ENCODE peak calls at places on chromosome 12, in ten cellular contexts. One of them, this sample, is unnamed.

GRCh38 chr12:76018111-76018510 is 13.5 kb downstream of the PHLDA1 start:
- DNase-seq in GM18507: no peak
- DNase-seq in MCF 10A: peak
- DNase-seq in brain microvascular endothelial cell: peak
- DNase-seq in GM23248: peak
- DNase-seq in T-helper 1 cell: no peak
- DNase-seq in endothelial cell: no peak
- DNase-seq in gastrocnemius medialis: no peak
- DNase-seq in NCI-H1694 treated with DMSO at 0.1 percent for 48 hours: no peak
- DNase-seq in stimulated activated CD4-positive, alpha-beta T cell treated with anti-CD3 and anti-CD28 coated beads, Interleukin-1b, Interleukin-23, amount 100 ng/mL, for 24 hours: no peak
- DNase-seq in this sample: no peak

GRCh38 chr12:89429539-89429938 is 77.2 kb upstream of the DUSP6 start:
- DNase-seq in endothelial cell: no peak
- DNase-seq in stimulated activated CD4-positive, alpha-beta T cell treated with anti-CD3 and anti-CD28 coated beads, Interleukin-1b, Interleukin-23, amount 100 ng/mL, for 24 hours: no peak
- DNase-seq in T-helper 1 cell: no peak
- DNase-seq in GM18507: no peak
- DNase-seq in brain microvascular endothelial cell: no peak
- DNase-seq in NCI-H1694 treated with DMSO at 0.1 percent for 48 hours: no peak
- DNase-seq in gastrocnemius medialis: no peak
- DNase-seq in MCF 10A: no peak
- DNase-seq in GM23248: no peak
- DNase-seq in this sample: no peak

GRCh38 chr12:3362751-3363150 is 128.3 kb upstream of the PRMT8 start:
- DNase-seq in NCI-H1694 treated with DMSO at 0.1 percent for 48 hours: no peak
- DNase-seq in GM23248: peak
- DNase-seq in GM18507: no peak
- DNase-seq in gastrocnemius medialis: no peak
- DNase-seq in T-helper 1 cell: no peak
- DNase-seq in endothelial cell: no peak
- DNase-seq in stimulated activated CD4-positive, alpha-beta T cell treated with anti-CD3 and anti-CD28 coated beads, Interleukin-1b, Interleukin-23, amount 100 ng/mL, for 24 hours: no peak
- DNase-seq in MCF 10A: no peak
- DNase-seq in brain microvascular endothelial cell: no peak
- DNase-seq in this sample: no peak

GRCh38 chr12:117875652-117876491 is 92.9 kb downstream of the KSR2 start:
- DNase-seq in NCI-H1694 treated with DMSO at 0.1 percent for 48 hours: no peak
- DNase-seq in T-helper 1 cell: peak
- DNase-seq in GM23248: peak
- DNase-seq in gastrocnemius medialis: no peak
- DNase-seq in MCF 10A: no peak
- DNase-seq in GM18507: no peak
- DNase-seq in endothelial cell: peak
- DNase-seq in brain microvascular endothelial cell: peak
- DNase-seq in stimulated activated CD4-positive, alpha-beta T cell treated with anti-CD3 and anti-CD28 coated beads, Interleukin-1b, Interleukin-23, amount 100 ng/mL, for 24 hours: no peak
- DNase-seq in this sample: peak

GRCh38 chr12:111367661-111368221 is 1.2 kb downstream of the PHETA1 start:
- DNase-seq in GM18507: no peak
- DNase-seq in NCI-H1694 treated with DMSO at 0.1 percent for 48 hours: no peak
- DNase-seq in GM23248: peak
- DNase-seq in brain microvascular endothelial cell: peak
- DNase-seq in MCF 10A: no peak
- DNase-seq in endothelial cell: peak
- DNase-seq in gastrocnemius medialis: no peak
- DNase-seq in stimulated activated CD4-positive, alpha-beta T cell treated with anti-CD3 and anti-CD28 coated beads, Interleukin-1b, Interleukin-23, amount 100 ng/mL, for 24 hours: no peak
- DNase-seq in T-helper 1 cell: no peak
- DNase-seq in this sample: no peak

GRCh38 chr12:15789215-15790171 is at the start of gene EPS8:
- DNase-seq in MCF 10A: peak
- DNase-seq in stimulated activated CD4-positive, alpha-beta T cell treated with anti-CD3 and anti-CD28 coated beads, Interleukin-1b, Interleukin-23, amount 100 ng/mL, for 24 hours: peak
- DNase-seq in GM18507: peak
- DNase-seq in NCI-H1694 treated with DMSO at 0.1 percent for 48 hours: peak
- DNase-seq in gastrocnemius medialis: peak
- DNase-seq in brain microvascular endothelial cell: peak
- DNase-seq in T-helper 1 cell: peak
- DNase-seq in endothelial cell: peak
- DNase-seq in GM23248: peak
- DNase-seq in this sample: peak

GRCh38 chr12:69097619-69098368 is 141.6 kb upstream of the CPSF6 start:
- DNase-seq in NCI-H1694 treated with DMSO at 0.1 percent for 48 hours: no peak
- DNase-seq in gastrocnemius medialis: no peak
- DNase-seq in endothelial cell: no peak
- DNase-seq in brain microvascular endothelial cell: peak
- DNase-seq in GM18507: no peak
- DNase-seq in stimulated activated CD4-positive, alpha-beta T cell treated with anti-CD3 and anti-CD28 coated beads, Interleukin-1b, Interleukin-23, amount 100 ng/mL, for 24 hours: no peak
- DNase-seq in MCF 10A: peak
- DNase-seq in T-helper 1 cell: no peak
- DNase-seq in GM23248: peak
- DNase-seq in this sample: no peak

GRCh38 chr12:12779529-12779928 is 5.9 kb upstream of the APOLD1 start:
- DNase-seq in endothelial cell: no peak
- DNase-seq in NCI-H1694 treated with DMSO at 0.1 percent for 48 hours: peak
- DNase-seq in gastrocnemius medialis: no peak
- DNase-seq in brain microvascular endothelial cell: peak
- DNase-seq in T-helper 1 cell: no peak
- DNase-seq in GM23248: peak
- DNase-seq in stimulated activated CD4-positive, alpha-beta T cell treated with anti-CD3 and anti-CD28 coated beads, Interleukin-1b, Interleukin-23, amount 100 ng/mL, for 24 hours: no peak
- DNase-seq in MCF 10A: peak
- DNase-seq in GM18507: no peak
- DNase-seq in this sample: no peak

GRCh38 chr12:132158677-132159554 is 14.7 kb downstream of the NOC4L start:
- DNase-seq in T-helper 1 cell: no peak
- DNase-seq in endothelial cell: no peak
- DNase-seq in NCI-H1694 treated with DMSO at 0.1 percent for 48 hours: no peak
- DNase-seq in MCF 10A: peak
- DNase-seq in GM23248: no peak
- DNase-seq in brain microvascular endothelial cell: no peak
- DNase-seq in GM18507: no peak
- DNase-seq in stimulated activated CD4-positive, alpha-beta T cell treated with anti-CD3 and anti-CD28 coated beads, Interleukin-1b, Interleukin-23, amount 100 ng/mL, for 24 hours: no peak
- DNase-seq in gastrocnemius medialis: no peak
- DNase-seq in this sample: no peak

GRCh38 chr12:2998789-2999264 is 39.6 kb downstream of the TEAD4 start:
- DNase-seq in gastrocnemius medialis: peak
- DNase-seq in GM18507: no peak
- DNase-seq in GM23248: peak
- DNase-seq in T-helper 1 cell: no peak
- DNase-seq in MCF 10A: peak
- DNase-seq in brain microvascular endothelial cell: peak
- DNase-seq in NCI-H1694 treated with DMSO at 0.1 percent for 48 hours: no peak
- DNase-seq in endothelial cell: no peak
- DNase-seq in stimulated activated CD4-positive, alpha-beta T cell treated with anti-CD3 and anti-CD28 coated beads, Interleukin-1b, Interleukin-23, amount 100 ng/mL, for 24 hours: no peak
- DNase-seq in this sample: no peak

GRCh38 chr12:114858388-114859146 is 174.6 kb upstream of the TBX3 start:
- DNase-seq in MCF 10A: peak
- DNase-seq in endothelial cell: no peak
- DNase-seq in GM23248: no peak
- DNase-seq in GM18507: no peak
- DNase-seq in T-helper 1 cell: no peak
- DNase-seq in stimulated activated CD4-positive, alpha-beta T cell treated with anti-CD3 and anti-CD28 coated beads, Interleukin-1b, Interleukin-23, amount 100 ng/mL, for 24 hours: no peak
- DNase-seq in brain microvascular endothelial cell: no peak
- DNase-seq in NCI-H1694 treated with DMSO at 0.1 percent for 48 hours: no peak
- DNase-seq in gastrocnemius medialis: no peak
- DNase-seq in this sample: no peak

GRCh38 chr12:122021193-122021821 is 377 bp upstream of the BCL7A start:
- DNase-seq in T-helper 1 cell: no peak
- DNase-seq in MCF 10A: peak
- DNase-seq in brain microvascular endothelial cell: no peak
- DNase-seq in endothelial cell: peak
- DNase-seq in GM23248: peak
- DNase-seq in NCI-H1694 treated with DMSO at 0.1 percent for 48 hours: no peak
- DNase-seq in stimulated activated CD4-positive, alpha-beta T cell treated with anti-CD3 and anti-CD28 coated beads, Interleukin-1b, Interleukin-23, amount 100 ng/mL, for 24 hours: no peak
- DNase-seq in GM18507: no peak
- DNase-seq in gastrocnemius medialis: no peak
- DNase-seq in this sample: no peak

GRCh38 chr12:12718853-12719252 is 1.7 kb downstream of the CDKN1B start:
- DNase-seq in GM18507: no peak
- DNase-seq in endothelial cell: no peak
- DNase-seq in MCF 10A: peak
- DNase-seq in gastrocnemius medialis: no peak
- DNase-seq in brain microvascular endothelial cell: no peak
- DNase-seq in T-helper 1 cell: no peak
- DNase-seq in GM23248: peak
- DNase-seq in stimulated activated CD4-positive, alpha-beta T cell treated with anti-CD3 and anti-CD28 coated beads, Interleukin-1b, Interleukin-23, amount 100 ng/mL, for 24 hours: no peak
- DNase-seq in NCI-H1694 treated with DMSO at 0.1 percent for 48 hours: peak
- DNase-seq in this sample: peak

GRCh38 chr12:52041695-52042123 is 9.5 kb upstream of the NR4A1 start:
- DNase-seq in stimulated activated CD4-positive, alpha-beta T cell treated with anti-CD3 and anti-CD28 coated beads, Interleukin-1b, Interleukin-23, amount 100 ng/mL, for 24 hours: no peak
- DNase-seq in gastrocnemius medialis: no peak
- DNase-seq in GM23248: peak
- DNase-seq in NCI-H1694 treated with DMSO at 0.1 percent for 48 hours: no peak
- DNase-seq in endothelial cell: no peak
- DNase-seq in T-helper 1 cell: no peak
- DNase-seq in GM18507: no peak
- DNase-seq in brain microvascular endothelial cell: no peak
- DNase-seq in MCF 10A: no peak
- DNase-seq in this sample: no peak

GRCh38 chr12:119457251-119457650 is 122.7 kb downstream of the CCDC60 start:
- DNase-seq in NCI-H1694 treated with DMSO at 0.1 percent for 48 hours: no peak
- DNase-seq in GM23248: no peak
- DNase-seq in T-helper 1 cell: no peak
- DNase-seq in gastrocnemius medialis: no peak
- DNase-seq in stimulated activated CD4-positive, alpha-beta T cell treated with anti-CD3 and anti-CD28 coated beads, Interleukin-1b, Interleukin-23, amount 100 ng/mL, for 24 hours: no peak
- DNase-seq in MCF 10A: no peak
- DNase-seq in GM18507: no peak
- DNase-seq in brain microvascular endothelial cell: no peak
- DNase-seq in endothelial cell: no peak
- DNase-seq in this sample: no peak

GRCh38 chr12:66403746-66404145 is 101.5 kb downstream of the HELB start:
- DNase-seq in gastrocnemius medialis: no peak
- DNase-seq in brain microvascular endothelial cell: no peak
- DNase-seq in stimulated activated CD4-positive, alpha-beta T cell treated with anti-CD3 and anti-CD28 coated beads, Interleukin-1b, Interleukin-23, amount 100 ng/mL, for 24 hours: no peak
- DNase-seq in GM18507: no peak
- DNase-seq in endothelial cell: no peak
- DNase-seq in NCI-H1694 treated with DMSO at 0.1 percent for 48 hours: peak
- DNase-seq in T-helper 1 cell: no peak
- DNase-seq in MCF 10A: no peak
- DNase-seq in GM23248: no peak
- DNase-seq in this sample: no peak

GRCh38 chr12:57695770-57696432 is 2.0 kb downstream of the OS9 start:
- DNase-seq in stimulated activated CD4-positive, alpha-beta T cell treated with anti-CD3 and anti-CD28 coated beads, Interleukin-1b, Interleukin-23, amount 100 ng/mL, for 24 hours: no peak
- DNase-seq in gastrocnemius medialis: no peak
- DNase-seq in brain microvascular endothelial cell: no peak
- DNase-seq in T-helper 1 cell: no peak
- DNase-seq in NCI-H1694 treated with DMSO at 0.1 percent for 48 hours: no peak
- DNase-seq in endothelial cell: no peak
- DNase-seq in GM23248: no peak
- DNase-seq in GM18507: no peak
- DNase-seq in MCF 10A: no peak
- DNase-seq in this sample: no peak

GRCh38 chr12:75783093-75783877 is 248.3 kb downstream of the PHLDA1 start:
- DNase-seq in T-helper 1 cell: no peak
- DNase-seq in stimulated activated CD4-positive, alpha-beta T cell treated with anti-CD3 and anti-CD28 coated beads, Interleukin-1b, Interleukin-23, amount 100 ng/mL, for 24 hours: no peak
- DNase-seq in endothelial cell: no peak
- DNase-seq in gastrocnemius medialis: no peak
- DNase-seq in NCI-H1694 treated with DMSO at 0.1 percent for 48 hours: no peak
- DNase-seq in GM18507: no peak
- DNase-seq in brain microvascular endothelial cell: no peak
- DNase-seq in MCF 10A: no peak
- DNase-seq in GM23248: peak
- DNase-seq in this sample: no peak

GRCh38 chr12:88578821-88579518 is 1.3 kb downstream of the KITLG start:
- DNase-seq in MCF 10A: peak
- DNase-seq in brain microvascular endothelial cell: peak
- DNase-seq in endothelial cell: peak
- DNase-seq in gastrocnemius medialis: no peak
- DNase-seq in T-helper 1 cell: no peak
- DNase-seq in NCI-H1694 treated with DMSO at 0.1 percent for 48 hours: peak
- DNase-seq in GM18507: no peak
- DNase-seq in GM23248: peak
- DNase-seq in stimulated activated CD4-positive, alpha-beta T cell treated with anti-CD3 and anti-CD28 coated beads, Interleukin-1b, Interleukin-23, amount 100 ng/mL, for 24 hours: no peak
- DNase-seq in this sample: no peak

GRCh38 chr12:47753021-47754001 is 5.4 kb downstream of the RAPGEF3 start:
- DNase-seq in NCI-H1694 treated with DMSO at 0.1 percent for 48 hours: no peak
- DNase-seq in MCF 10A: peak
- DNase-seq in T-helper 1 cell: no peak
- DNase-seq in stimulated activated CD4-positive, alpha-beta T cell treated with anti-CD3 and anti-CD28 coated beads, Interleukin-1b, Interleukin-23, amount 100 ng/mL, for 24 hours: no peak
- DNase-seq in brain microvascular endothelial cell: no peak
- DNase-seq in endothelial cell: peak
- DNase-seq in gastrocnemius medialis: peak
- DNase-seq in GM18507: no peak
- DNase-seq in GM23248: no peak
- DNase-seq in this sample: no peak

GRCh38 chr12:80353254-80353653 is 90.8 kb upstream of the PTPRQ start:
- DNase-seq in MCF 10A: peak
- DNase-seq in NCI-H1694 treated with DMSO at 0.1 percent for 48 hours: no peak
- DNase-seq in GM18507: no peak
- DNase-seq in endothelial cell: no peak
- DNase-seq in GM23248: peak
- DNase-seq in brain microvascular endothelial cell: peak
- DNase-seq in stimulated activated CD4-positive, alpha-beta T cell treated with anti-CD3 and anti-CD28 coated beads, Interleukin-1b, Interleukin-23, amount 100 ng/mL, for 24 hours: no peak
- DNase-seq in gastrocnemius medialis: no peak
- DNase-seq in T-helper 1 cell: no peak
- DNase-seq in this sample: no peak

GRCh38 chr12:1421091-1421902 is 173.1 kb downstream of the FBXL14 start:
- DNase-seq in GM18507: no peak
- DNase-seq in brain microvascular endothelial cell: no peak
- DNase-seq in T-helper 1 cell: no peak
- DNase-seq in stimulated activated CD4-positive, alpha-beta T cell treated with anti-CD3 and anti-CD28 coated beads, Interleukin-1b, Interleukin-23, amount 100 ng/mL, for 24 hours: no peak
- DNase-seq in endothelial cell: no peak
- DNase-seq in gastrocnemius medialis: no peak
- DNase-seq in MCF 10A: no peak
- DNase-seq in GM23248: no peak
- DNase-seq in NCI-H1694 treated with DMSO at 0.1 percent for 48 hours: no peak
- DNase-seq in this sample: no peak

GRCh38 chr12:95218164-95218851 is 701 bp downstream of the VEZT start:
- DNase-seq in NCI-H1694 treated with DMSO at 0.1 percent for 48 hours: peak
- DNase-seq in stimulated activated CD4-positive, alpha-beta T cell treated with anti-CD3 and anti-CD28 coated beads, Interleukin-1b, Interleukin-23, amount 100 ng/mL, for 24 hours: no peak
- DNase-seq in MCF 10A: no peak
- DNase-seq in GM18507: no peak
- DNase-seq in brain microvascular endothelial cell: peak
- DNase-seq in T-helper 1 cell: peak
- DNase-seq in gastrocnemius medialis: no peak
- DNase-seq in GM23248: peak
- DNase-seq in endothelial cell: no peak
- DNase-seq in this sample: no peak

GRCh38 chr12:22014783-22015144 is 31.3 kb upstream of the CMAS start:
- DNase-seq in brain microvascular endothelial cell: peak
- DNase-seq in gastrocnemius medialis: no peak
- DNase-seq in MCF 10A: no peak
- DNase-seq in T-helper 1 cell: no peak
- DNase-seq in GM23248: peak
- DNase-seq in GM18507: no peak
- DNase-seq in endothelial cell: no peak
- DNase-seq in NCI-H1694 treated with DMSO at 0.1 percent for 48 hours: no peak
- DNase-seq in stimulated activated CD4-positive, alpha-beta T cell treated with anti-CD3 and anti-CD28 coated beads, Interleukin-1b, Interleukin-23, amount 100 ng/mL, for 24 hours: no peak
- DNase-seq in this sample: no peak

GRCh38 chr12:70840966-70841365 is 79.6 kb downstream of the PTPRR start:
- DNase-seq in T-helper 1 cell: no peak
- DNase-seq in NCI-H1694 treated with DMSO at 0.1 percent for 48 hours: no peak
- DNase-seq in MCF 10A: no peak
- DNase-seq in GM23248: peak
- DNase-seq in GM18507: no peak
- DNase-seq in gastrocnemius medialis: no peak
- DNase-seq in stimulated activated CD4-positive, alpha-beta T cell treated with anti-CD3 and anti-CD28 coated beads, Interleukin-1b, Interleukin-23, amount 100 ng/mL, for 24 hours: no peak
- DNase-seq in brain microvascular endothelial cell: no peak
- DNase-seq in endothelial cell: no peak
- DNase-seq in this sample: no peak

GRCh38 chr12:132323171-132324010 is 6.0 kb downstream of the GALNT9 start:
- DNase-seq in T-helper 1 cell: no peak
- DNase-seq in GM23248: no peak
- DNase-seq in stimulated activated CD4-positive, alpha-beta T cell treated with anti-CD3 and anti-CD28 coated beads, Interleukin-1b, Interleukin-23, amount 100 ng/mL, for 24 hours: no peak
- DNase-seq in brain microvascular endothelial cell: no peak
- DNase-seq in MCF 10A: no peak
- DNase-seq in endothelial cell: no peak
- DNase-seq in GM18507: no peak
- DNase-seq in gastrocnemius medialis: no peak
- DNase-seq in NCI-H1694 treated with DMSO at 0.1 percent for 48 hours: no peak
- DNase-seq in this sample: no peak